ENCODE peak calls at places on chromosomes 5 and 9, in six cellular contexts. One of them, this sample, is unnamed.

GRCh38 chr9:123509646-123510045 is 153.6 kb downstream of the CRB2 start:
- DNase-seq in breast epithelium: no peak
- DNase-seq in GM12878: no peak
- DNase-seq in GM23338: no peak
- DNase-seq in transverse colon: no peak
- DNase-seq in sigmoid colon: no peak
- DNase-seq in this sample: no peak

GRCh38 chr5:160507181-160507811 is 85.6 kb downstream of the PTTG1 start:
- DNase-seq in breast epithelium: no peak
- DNase-seq in transverse colon: no peak
- DNase-seq in sigmoid colon: no peak
- DNase-seq in GM23338: no peak
- DNase-seq in GM12878: no peak
- DNase-seq in this sample: no peak

GRCh38 chr9:133701981-133702797 is 36.0 kb downstream of the SARDH start:
- DNase-seq in GM12878: no peak
- DNase-seq in sigmoid colon: peak
- DNase-seq in transverse colon: peak
- DNase-seq in GM23338: no peak
- DNase-seq in breast epithelium: no peak
- DNase-seq in this sample: no peak

GRCh38 chr9:3810231-3810630 is 284.4 kb upstream of the RFX3 start:
- DNase-seq in GM23338: no peak
- DNase-seq in GM12878: no peak
- DNase-seq in transverse colon: no peak
- DNase-seq in breast epithelium: no peak
- DNase-seq in sigmoid colon: no peak
- DNase-seq in this sample: no peak

GRCh38 chr9:34991833-34992375 is 2.4 kb downstream of the DNAJB5 start:
- DNase-seq in GM23338: peak
- DNase-seq in transverse colon: no peak
- DNase-seq in breast epithelium: no peak
- DNase-seq in sigmoid colon: peak
- DNase-seq in GM12878: no peak
- DNase-seq in this sample: no peak

GRCh38 chr5:172450861-172451695 is 3.2 kb downstream of the SH3PXD2B start:
- DNase-seq in breast epithelium: no peak
- DNase-seq in GM23338: peak
- DNase-seq in sigmoid colon: peak
- DNase-seq in GM12878: no peak
- DNase-seq in transverse colon: peak
- DNase-seq in this sample: no peak

GRCh38 chr9:107079589-107079988 is 203.5 kb upstream of the RAD23B start:
- DNase-seq in sigmoid colon: no peak
- DNase-seq in GM23338: no peak
- DNase-seq in transverse colon: no peak
- DNase-seq in GM12878: no peak
- DNase-seq in breast epithelium: no peak
- DNase-seq in this sample: no peak

GRCh38 chr9:33884856-33885701 is 68.1 kb downstream of the UBE2R2 start:
- DNase-seq in GM12878: no peak
- DNase-seq in transverse colon: peak
- DNase-seq in breast epithelium: no peak
- DNase-seq in GM23338: no peak
- DNase-seq in sigmoid colon: no peak
- DNase-seq in this sample: no peak

GRCh38 chr5:145568581-145568980 is 266.6 kb downstream of the PRELID2 start:
- DNase-seq in breast epithelium: no peak
- DNase-seq in GM12878: no peak
- DNase-seq in transverse colon: no peak
- DNase-seq in sigmoid colon: no peak
- DNase-seq in GM23338: no peak
- DNase-seq in this sample: no peak

GRCh38 chr9:133716564-133717112 is 21.5 kb downstream of the SARDH start:
- DNase-seq in GM12878: no peak
- DNase-seq in transverse colon: no peak
- DNase-seq in sigmoid colon: peak
- DNase-seq in GM23338: no peak
- DNase-seq in breast epithelium: no peak
- DNase-seq in this sample: no peak

GRCh38 chr9:76519027-76519835 is 60.2 kb downstream of the GCNT1 start:
- DNase-seq in breast epithelium: no peak
- DNase-seq in transverse colon: no peak
- DNase-seq in sigmoid colon: no peak
- DNase-seq in GM23338: no peak
- DNase-seq in GM12878: no peak
- DNase-seq in this sample: no peak

GRCh38 chr5:93017854-93018253 is 563.2 kb downstream of the NR2F1-AS1 start:
- DNase-seq in transverse colon: no peak
- DNase-seq in GM23338: no peak
- DNase-seq in breast epithelium: no peak
- DNase-seq in GM12878: no peak
- DNase-seq in sigmoid colon: no peak
- DNase-seq in this sample: no peak
- TF ChIP-seq POLR2AphosphoS5 in transverse colon: no peak
- TF ChIP-seq POLR2AphosphoS5 in GM23338: no peak
- TF ChIP-seq POLR2AphosphoS5 in breast epithelium: no peak
- TF ChIP-seq POLR2AphosphoS5 in GM12878: no peak
- TF ChIP-seq POLR2AphosphoS5 in sigmoid colon: no peak
- TF ChIP-seq POLR2AphosphoS5 in this sample: no peak

GRCh38 chr5:28707706-28708105 is 1669.3 kb upstream of the CDH9 start:
- DNase-seq in GM23338: no peak
- DNase-seq in GM12878: no peak
- DNase-seq in breast epithelium: no peak
- DNase-seq in transverse colon: no peak
- DNase-seq in sigmoid colon: no peak
- DNase-seq in this sample: no peak

GRCh38 chr5:28714887-28715286 is 1676.5 kb upstream of the CDH9 start:
- DNase-seq in GM12878: no peak
- DNase-seq in sigmoid colon: no peak
- DNase-seq in transverse colon: no peak
- DNase-seq in breast epithelium: no peak
- DNase-seq in GM23338: no peak
- DNase-seq in this sample: no peak

GRCh38 chr5:28708472-28708871 is 1670.1 kb upstream of the CDH9 start:
- DNase-seq in GM12878: no peak
- DNase-seq in sigmoid colon: no peak
- DNase-seq in GM23338: no peak
- DNase-seq in transverse colon: no peak
- DNase-seq in breast epithelium: no peak
- DNase-seq in this sample: no peak

GRCh38 chr5:28710360-28710759 is 1672.0 kb upstream of the CDH9 start:
- DNase-seq in GM23338: peak
- DNase-seq in breast epithelium: no peak
- DNase-seq in GM12878: no peak
- DNase-seq in transverse colon: no peak
- DNase-seq in sigmoid colon: no peak
- DNase-seq in this sample: no peak
- TF ChIP-seq CTCF in GM23338: peak
- TF ChIP-seq CTCF in breast epithelium: no peak
- TF ChIP-seq CTCF in GM12878: no peak
- TF ChIP-seq CTCF in transverse colon: no peak
- TF ChIP-seq CTCF in sigmoid colon: no peak
- TF ChIP-seq CTCF in this sample: no peak

GRCh38 chr5:157292599-157292998 is 26.7 kb downstream of the CYFIP2 start:
- DNase-seq in GM12878: no peak
- DNase-seq in GM23338: no peak
- DNase-seq in transverse colon: no peak
- DNase-seq in sigmoid colon: no peak
- DNase-seq in breast epithelium: no peak
- DNase-seq in this sample: no peak

GRCh38 chr5:157290156-157290980 is 24.4 kb downstream of the CYFIP2 start:
- DNase-seq in sigmoid colon: no peak
- DNase-seq in GM12878: no peak
- DNase-seq in transverse colon: no peak
- DNase-seq in breast epithelium: no peak
- DNase-seq in GM23338: no peak
- DNase-seq in this sample: no peak

GRCh38 chr5:157289164-157289819 is 23.4 kb downstream of the CYFIP2 start:
- DNase-seq in GM23338: no peak
- DNase-seq in breast epithelium: no peak
- DNase-seq in sigmoid colon: no peak
- DNase-seq in GM12878: no peak
- DNase-seq in transverse colon: no peak
- DNase-seq in this sample: no peak

GRCh38 chr5:157288405-157289163 is 22.7 kb downstream of the CYFIP2 start:
- DNase-seq in GM12878: no peak
- DNase-seq in breast epithelium: no peak
- DNase-seq in transverse colon: no peak
- DNase-seq in GM23338: no peak
- DNase-seq in sigmoid colon: no peak
- DNase-seq in this sample: no peak

DNA sequence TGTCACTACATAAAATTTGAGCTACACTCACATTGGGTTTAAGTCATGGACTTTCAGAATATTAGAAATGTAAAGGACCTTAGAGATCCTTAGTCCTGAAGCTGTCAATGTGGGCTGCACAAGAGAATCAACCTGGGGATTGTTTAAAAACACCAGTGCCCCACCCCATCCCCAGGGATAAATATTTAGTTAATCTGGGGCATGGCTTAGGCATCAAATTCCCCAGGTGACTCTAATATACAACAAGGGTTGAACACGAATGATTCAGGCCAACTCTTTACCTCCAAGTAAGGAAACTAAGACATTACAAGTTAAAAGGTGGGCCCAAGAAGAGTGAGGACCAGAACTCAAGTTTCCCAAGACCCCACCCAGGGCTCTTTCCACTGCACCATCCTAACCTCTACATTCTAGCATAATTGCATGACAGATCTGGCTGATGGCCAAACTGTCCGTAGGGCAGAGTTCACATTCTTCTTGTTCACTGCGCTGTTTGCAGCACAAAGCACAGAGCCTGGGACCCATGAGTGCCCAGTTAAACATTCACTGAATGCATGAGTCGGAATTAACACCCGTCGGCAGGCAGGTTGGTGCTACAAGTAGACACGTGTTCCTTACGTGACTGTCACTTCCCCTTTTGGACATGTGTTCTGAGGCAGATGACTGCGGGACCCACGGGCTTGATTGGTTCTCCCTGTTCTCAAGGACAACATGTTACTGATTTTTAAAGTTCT is 25.2 kb downstream of the CYFIP2 start:
- DNase-seq in GM23338: no peak
- DNase-seq in transverse colon: peak
- DNase-seq in sigmoid colon: no peak
- DNase-seq in GM12878: no peak
- DNase-seq in breast epithelium: no peak
- DNase-seq in this sample: no peak
- TF ChIP-seq POLR2AphosphoS5 in GM23338: no peak
- TF ChIP-seq POLR2AphosphoS5 in transverse colon: no peak
- TF ChIP-seq POLR2AphosphoS5 in sigmoid colon: no peak
- TF ChIP-seq POLR2AphosphoS5 in GM12878: no peak
- TF ChIP-seq POLR2AphosphoS5 in breast epithelium: no peak
- TF ChIP-seq POLR2AphosphoS5 in this sample: no peak

GRCh38 chr5:38823503-38823902 is 22.3 kb upstream of the OSMR start:
- DNase-seq in transverse colon: no peak
- DNase-seq in GM12878: no peak
- DNase-seq in GM23338: no peak
- DNase-seq in sigmoid colon: no peak
- DNase-seq in breast epithelium: no peak
- DNase-seq in this sample: no peak
- TF ChIP-seq CTCF in transverse colon: no peak
- TF ChIP-seq CTCF in GM12878: no peak
- TF ChIP-seq CTCF in GM23338: no peak
- TF ChIP-seq CTCF in sigmoid colon: no peak
- TF ChIP-seq CTCF in breast epithelium: no peak
- TF ChIP-seq CTCF in this sample: no peak

This sample was measured in esophagus muscularis mucosa.